ENCODE peak calls at places on chromosome 9, in eight cellular contexts. H is sigmoid colon, O is suprapubic skin, M is esophagus muscularis mucosa, T is stomach, C is GM12878, J is H1, Q is K562. Y is an unnamed sample. For H3K4me1, the result is how much of the 10 kb centered on the place peaks cover.

GRCh38 chr9:114558027-114558675 is 29.4 kb upstream of the ATP6V1G1 start:
- DNase-seq in H (no peak), O (no peak), M (no peak), T (no peak), C (no peak), J (no peak), Q (peak), Y (no peak)

GRCh38 chr9:123346826-123347225 is 9.2 kb upstream of the CRB2 start:
- DNase-seq in H (no peak), O (no peak), M (no peak), T (no peak), C (no peak), J (no peak), Q (no peak), Y (no peak)

GRCh38 chr9:89601306-89601705 is 3.5 kb upstream of the GADD45G start:
- DNase-seq in H (peak), O (no peak), M (no peak), T (no peak), C (no peak), J (no peak), Q (no peak), Y (no peak)

GRCh38 chr9:91840882-91841281 is 109.1 kb downstream of the ROR2 start:
- DNase-seq in H (peak), O (no peak), M (no peak), T (no peak), C (no peak), J (no peak), Q (no peak), Y (no peak)

GRCh38 chr9:73233359-73233758 is 81.7 kb downstream of the ANXA1 start:
- DNase-seq in H (no peak), O (no peak), M (no peak), T (no peak), C (no peak), J (no peak), Q (no peak), Y (no peak)

GRCh38 chr9:91560301-91560700 is 136.7 kb upstream of the NFIL3 start:
- DNase-seq in H (no peak), O (no peak), M (peak), T (no peak), C (no peak), J (no peak), Q (no peak), Y (no peak)

GRCh38 chr9:18396102-18396728 is 77.7 kb upstream of the ADAMTSL1 start:
- DNase-seq in H (no peak), O (no peak), M (no peak), T (no peak), C (no peak), J (no peak), Q (no peak), Y (no peak)

GRCh38 chr9:129703667-129704355 is 38.4 kb downstream of the PRRX2 start:
- DNase-seq in H (peak), O (peak), M (no peak), T (no peak), C (no peak), J (no peak), Q (no peak), Y (peak)

GRCh38 chr9:107685901-107686300 is 196.3 kb upstream of the KLF4 start:
- DNase-seq in H (no peak), O (no peak), M (no peak), T (no peak), C (no peak), J (no peak), Q (no peak), Y (no peak)

GRCh38 chr9:123044556-123044955 is 11.1 kb downstream of the GPR21 start:
- DNase-seq in H (no peak), O (no peak), M (no peak), T (no peak), C (no peak), J (no peak), Q (no peak), Y (no peak)

GRCh38 chr9:89839952-89840351 is 235.1 kb downstream of the GADD45G start:
- DNase-seq in H (no peak), O (no peak), M (peak), T (no peak), C (no peak), J (no peak), Q (no peak), Y (no peak)

GRCh38 chr9:79080536-79080935 is 491.2 kb upstream of the TLE4 start:
- DNase-seq in H (no peak), O (no peak), M (no peak), T (no peak), C (no peak), J (no peak), Q (no peak), Y (no peak)

GRCh38 chr9:90044710-90045151 is 439.9 kb downstream of the GADD45G start:
- DNase-seq in H (no peak), O (no peak), M (peak), T (no peak), C (no peak), J (no peak), Q (no peak), Y (no peak)

GRCh38 chr9:20297646-20298084 is 324.6 kb downstream of the MLLT3 start:
- DNase-seq in H (peak), O (no peak), M (no peak), T (no peak), C (no peak), J (no peak), Q (no peak), Y (peak)

GRCh38 chr9:129081388-129081889 is 528 bp downstream of the DOLPP1 start:
- DNase-seq in H (no peak), O (peak), M (no peak), T (no peak), C (peak), J (no peak), Q (peak), Y (no peak)

GRCh38 chr9:91040371-91041215 is 239.0 kb downstream of the SYK start:
- DNase-seq in H (no peak), O (peak), M (peak), T (no peak), C (no peak), J (no peak), Q (no peak), Y (no peak)

GRCh38 chr9:72635197-72635596 is 113.8 kb downstream of the TMC1 start:
- DNase-seq in H (no peak), O (no peak), M (no peak), T (no peak), C (peak), J (no peak), Q (no peak), Y (no peak)

GRCh38 chr9:30722065-30722464 is 1662.4 kb upstream of the ACO1 start:
- DNase-seq in H (no peak), O (no peak), M (no peak), T (no peak), C (no peak), J (no peak), Q (no peak), Y (no peak)

GRCh38 chr9:114588150-114588663 is 638 bp downstream of the ATP6V1G1 start:
- DNase-seq in H (no peak), O (no peak), M (peak), T (no peak), C (no peak), J (no peak), Q (no peak), Y (no peak)

GRCh38 chr9:32587901-32588300 is 14.9 kb upstream of the NDUFB6 start:
- DNase-seq in H (no peak), O (no peak), M (no peak), T (no peak), C (no peak), J (no peak), Q (no peak), Y (no peak)

GRCh38 chr9:105205787-105206511 is 38.5 kb upstream of the SLC44A1 start:
- DNase-seq in H (peak), O (peak), M (no peak), T (peak), C (no peak), J (no peak), Q (no peak), Y (peak)

GRCh38 chr9:100573655-100574260 is 4.1 kb upstream of the CAVIN4 start:
- DNase-seq in H (no peak), O (no peak), M (no peak), T (no peak), C (no peak), J (no peak), Q (no peak), Y (no peak)

GRCh38 chr9:122342323-122343050 is 28.3 kb upstream of the PTGS1 start:
- DNase-seq in H (peak), O (no peak), M (no peak), T (no peak), C (no peak), J (no peak), Q (no peak), Y (no peak)

GRCh38 chr9:111926421-111926875 is 29.8 kb downstream of the UGCG start:
- DNase-seq in H (peak), O (no peak), M (no peak), T (no peak), C (peak), J (no peak), Q (no peak), Y (peak)

GRCh38 chr9:20650750-20651299 is 28.5 kb upstream of the MLLT3 start:
- DNase-seq in H (no peak), O (no peak), M (no peak), T (no peak), C (no peak), J (no peak), Q (no peak), Y (no peak)

GRCh38 chr9:34328983-34329832 is at the start of the genes KIF24 and NUDT2:
- DNase-seq in H (peak), O (peak), M (peak), T (peak), C (peak), J (peak), Q (peak), Y (peak)

GRCh38 chr9:81627481-81627880 is 61.9 kb downstream of the TLE1 start:
- DNase-seq in H (no peak), O (no peak), M (no peak), T (no peak), C (no peak), J (no peak), Q (no peak), Y (no peak)

GRCh38 chr9:38352716-38353334 is 39.7 kb upstream of the ALDH1B1 start:
- DNase-seq in H (peak), O (no peak), M (no peak), T (no peak), C (no peak), J (no peak), Q (no peak), Y (no peak)

GRCh38 chr9:18673179-18673578 is 199.2 kb downstream of the ADAMTSL1 start:
- DNase-seq in H (no peak), O (no peak), M (no peak), T (no peak), C (no peak), J (no peak), Q (no peak), Y (no peak)

GRCh38 chr9:86285247-86285646 is 2.9 kb upstream of the ISCA1 start:
- DNase-seq in H (no peak), O (no peak), M (no peak), T (no peak), C (no peak), J (no peak), Q (peak), Y (no peak)

GRCh38 chr9:98109052-98109451 is 10.0 kb downstream of the TRIM14 start:
- DNase-seq in H (no peak), O (peak), M (no peak), T (no peak), C (no peak), J (no peak), Q (no peak), Y (no peak)

GRCh38 chr9:101727621-101728524 is 10.6 kb downstream of the GRIN3A start:
- DNase-seq in H (no peak), O (no peak), M (no peak), T (no peak), C (no peak), J (no peak), Q (peak), Y (peak)

GRCh38 chr9:85543196-85543595 is 198.6 kb downstream of the AGTPBP1 start:
- DNase-seq in H (no peak), O (no peak), M (no peak), T (no peak), C (no peak), J (no peak), Q (no peak), Y (no peak)

GRCh38 chr9:3777137-3777536 is 251.3 kb upstream of the RFX3 start:
- DNase-seq in H (no peak), O (no peak), M (no peak), T (no peak), C (no peak), J (no peak), Q (no peak), Y (no peak)

GRCh38 chr9:129549139-129549538 is 71.8 kb downstream of the C9orf50 start:
- DNase-seq in H (peak), O (peak), M (no peak), T (no peak), C (no peak), J (no peak), Q (no peak), Y (no peak)

DNA sequence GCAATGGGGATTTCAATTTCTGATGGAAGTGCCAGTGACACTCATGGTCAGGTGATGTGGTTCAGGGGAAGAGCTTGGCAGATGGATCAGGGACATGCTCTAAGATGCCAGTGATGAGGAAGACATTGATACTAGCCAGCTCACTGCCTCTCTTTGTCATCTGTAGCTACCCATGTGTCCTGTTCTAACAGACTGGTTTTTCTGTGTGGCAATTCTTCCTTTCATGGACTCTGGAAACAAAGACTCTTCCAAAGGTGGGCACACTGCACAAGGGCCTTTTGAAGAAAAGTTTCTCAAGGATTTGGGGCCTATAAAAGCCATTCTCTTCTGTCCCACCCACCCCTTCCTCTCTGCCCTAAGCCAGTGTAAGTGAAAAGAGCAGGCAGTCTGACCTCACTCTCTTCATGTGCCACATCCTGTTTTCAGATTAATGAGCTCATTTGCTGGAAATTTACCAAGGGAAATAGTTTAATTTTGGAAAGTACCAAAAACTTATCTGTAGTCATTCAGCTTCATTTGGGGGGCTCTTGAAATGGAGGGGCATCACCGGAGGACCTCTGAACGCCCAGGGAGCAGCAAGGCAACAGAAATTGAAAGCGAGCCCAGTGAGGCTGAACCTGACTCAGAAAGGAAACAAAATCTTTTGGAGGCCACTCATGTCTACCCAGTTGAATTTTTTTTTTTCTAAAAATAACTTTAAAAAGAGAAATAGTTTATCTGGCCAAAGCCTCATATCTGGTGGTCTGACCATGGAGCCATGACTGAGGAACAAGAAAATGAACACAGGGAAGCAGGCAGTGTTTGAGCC is 4.9 kb upstream of the TRAF1 start:
- DNase-seq in H (no peak), O (no peak), M (no peak), T (peak), C (peak), J (no peak), Q (no peak), Y (no peak)
- TF ChIP-seq POLR2AphosphoS5 in H (peak), O (no peak), M (peak), T (peak), C (peak), J (no peak), Q (no peak), Y (peak)

GRCh38 chr9:136882109-136882946 is 4.0 kb upstream of the TRAF2 start:
- DNase-seq in H (peak), O (peak), M (no peak), T (peak), C (peak), J (no peak), Q (peak), Y (peak)
- TF ChIP-seq EP300 in H (no peak), O (no peak), M (no peak), T (no peak), C (no peak), J (no peak), Q (no peak), Y (no peak)

GRCh38 chr9:93132946-93133640 is 958 bp downstream of the NINJ1 start:
- DNase-seq in H (peak), O (peak), M (no peak), T (no peak), C (no peak), J (no peak), Q (no peak), Y (peak)
- H3K4me1 ChIP-seq in H (half or more), O (half or more), M (half or more), T (half or more), C (under half), J (under half), Q (under half), Y (under half)

DNA sequence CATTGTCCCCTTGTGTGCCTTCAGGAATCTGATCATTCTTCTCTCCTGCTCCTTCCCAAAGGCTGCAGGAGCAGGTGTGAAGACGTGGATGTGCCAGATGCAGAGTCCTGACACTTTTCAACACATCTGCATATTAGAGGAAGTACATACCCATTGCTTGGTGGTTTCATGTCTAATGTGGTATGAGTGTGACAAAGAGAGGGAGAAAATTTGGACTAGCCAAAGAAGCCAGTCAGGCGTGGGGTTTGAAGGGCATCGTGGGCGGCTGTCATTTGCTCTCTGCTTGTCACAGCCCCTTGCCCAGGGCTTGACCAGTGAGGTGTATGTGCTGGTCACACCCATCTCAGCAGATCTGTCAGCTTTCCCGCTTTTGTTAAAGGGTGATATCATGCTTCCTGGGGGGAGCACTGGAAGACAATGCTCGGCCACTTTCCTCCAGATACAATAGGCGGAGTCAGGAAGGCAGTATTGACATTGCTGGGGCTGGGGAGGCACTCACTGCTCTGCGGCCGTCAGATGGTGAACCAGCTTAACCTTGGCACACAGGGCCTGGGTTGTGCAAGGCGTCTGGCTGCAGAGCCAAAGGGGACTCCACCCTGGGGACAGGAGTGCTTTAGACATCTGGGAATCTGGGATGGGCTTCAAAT is 8.6 kb downstream of the TEK start:
- DNase-seq in H (peak), O (peak), M (no peak), T (peak), C (no peak), J (no peak), Q (no peak), Y (peak)
- TF ChIP-seq POLR2AphosphoS5 in H (peak), O (no peak), M (peak), T (peak), C (no peak), J (no peak), Q (no peak), Y (no peak)

GRCh38 chr9:28801144-28801799 is 1228.0 kb upstream of the C9orf72 start:
- DNase-seq in H (no peak), O (no peak), M (no peak), T (no peak), C (no peak), J (no peak), Q (no peak), Y (no peak)
- TF ChIP-seq EP300 in H (no peak), O (no peak), M (no peak), T (no peak), C (no peak), J (no peak), Q (no peak), Y (no peak)

DNA sequence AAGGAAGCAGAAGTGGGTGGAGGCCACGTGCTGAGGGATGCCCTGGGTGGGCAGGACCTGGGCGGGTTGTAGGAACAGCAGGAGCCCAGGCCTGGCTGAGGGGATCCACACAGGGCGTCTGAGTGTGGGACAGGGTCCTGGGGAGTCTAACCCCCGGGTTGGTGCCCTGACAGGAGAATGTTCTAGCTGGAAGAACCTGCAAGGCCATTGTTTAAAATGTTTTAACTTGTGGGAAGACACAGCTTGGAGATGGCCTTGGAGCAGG is 33.9 kb upstream of the SUSD3 start:
- DNase-seq in H (no peak), O (no peak), M (no peak), T (no peak), C (no peak), J (no peak), Q (no peak), Y (no peak)
- H3K4me1 ChIP-seq in H (under half), O (under half), M (under half), T (under half), C (under half), J (under half), Q (under half), Y (under half)

DNA sequence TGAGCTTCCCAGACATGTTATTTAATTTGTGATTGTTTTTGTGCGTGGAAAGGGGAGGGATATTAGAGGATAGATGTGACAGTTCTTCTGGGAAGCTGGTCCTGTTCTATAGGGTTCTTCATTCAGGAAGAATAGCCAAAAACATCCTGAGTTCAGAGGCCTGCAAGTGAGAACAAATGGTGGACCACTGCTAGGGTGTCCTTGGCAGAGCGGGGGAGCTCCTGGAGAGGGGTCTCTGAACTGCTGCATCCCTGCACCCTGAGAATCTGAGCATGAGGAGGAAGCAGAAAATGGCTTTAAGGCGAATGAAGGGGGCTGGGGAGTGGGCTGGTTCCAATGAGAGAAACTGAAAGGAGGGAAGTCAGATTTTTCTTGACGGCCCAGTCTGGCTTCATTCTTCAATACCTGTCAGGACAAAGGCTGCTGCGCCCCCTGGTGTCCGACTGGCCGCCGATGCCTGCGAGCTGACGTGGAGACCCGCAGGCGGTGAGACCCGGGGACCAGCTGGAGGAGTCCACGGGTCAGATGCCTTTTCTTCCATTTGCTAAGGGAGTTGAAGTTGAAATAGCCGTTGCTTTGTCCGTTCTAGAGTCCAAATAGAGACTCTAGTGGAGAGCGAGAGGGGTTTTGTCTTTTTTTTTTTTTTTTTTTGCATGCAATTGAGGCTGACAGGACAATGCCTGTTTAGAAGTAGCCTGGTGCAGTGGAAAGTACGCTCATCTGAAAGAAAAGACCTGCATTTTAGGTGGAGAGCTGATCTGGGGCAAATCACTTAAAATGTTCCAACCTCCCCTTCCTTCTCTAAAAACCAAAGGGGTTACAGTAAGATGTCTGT is 39.5 kb upstream of the NFIB start:
- DNase-seq in H (peak), O (peak), M (peak), T (peak), C (no peak), J (no peak), Q (peak), Y (peak)
- TF ChIP-seq POLR2AphosphoS5 in H (no peak), O (no peak), M (no peak), T (peak), C (no peak), J (no peak), Q (no peak), Y (no peak)

DNA sequence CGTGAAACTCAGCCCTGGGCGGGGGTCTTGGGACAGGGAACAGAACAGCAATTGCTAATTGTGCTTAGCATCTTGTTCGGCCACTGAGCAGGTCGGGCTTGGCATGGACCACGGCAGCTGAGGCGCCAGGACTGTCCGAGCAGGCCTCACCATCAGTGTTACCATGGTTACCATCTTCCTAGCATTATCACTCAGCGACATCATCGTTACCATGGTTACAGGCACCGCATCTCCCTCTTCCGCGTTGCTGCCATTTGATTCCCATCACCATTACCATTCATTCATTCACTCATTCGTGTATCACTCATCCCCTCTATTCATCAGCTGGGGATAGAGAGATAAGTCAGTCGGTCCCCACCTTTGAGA is 81.0 kb upstream of the ZBTB43 start:
- DNase-seq in H (no peak), O (no peak), M (no peak), T (no peak), C (no peak), J (no peak), Q (no peak), Y (no peak)
- TF ChIP-seq EP300 in H (no peak), O (no peak), M (no peak), T (no peak), C (no peak), J (no peak), Q (no peak), Y (no peak)